ENCODE peak calls at places on chromosome 19, in six cellular contexts. A is H9, T is IMR-90, L is mesenchymal stem cell, U is H1, M is trophoblast cell. Z is an unnamed sample.
A peak's percentile ranks its signal among the peaks of the same experiment; 100 is the strongest.

GRCh38 chr19:22602631-22603272 is 31.4 kb upstream of the ZNF492 start:
- DNase-seq in A (no peak), T (no peak), L (no peak), U (no peak), M (no peak), Z (no peak)

GRCh38 chr19:5251096-5252065 is 89.2 kb downstream of the PTPRS start:
- DNase-seq in A (peak; percentile 49), T (no peak), L (no peak), U (no peak), M (no peak), Z (no peak)

GRCh38 chr19:7258840-7259395 is 35.3 kb downstream of the INSR start:
- DNase-seq in A (no peak), T (no peak), L (no peak), U (no peak), M (no peak), Z (no peak)

GRCh38 chr19:11204943-11205349 is 7.6 kb upstream of the KANK2 start:
- DNase-seq in A (no peak), T (no peak), L (no peak), U (no peak), M (no peak), Z (no peak)

GRCh38 chr19:42316223-42317211 is 3.4 kb downstream of the TMEM145 start:
- DNase-seq in A (no peak), T (peak; percentile 21), L (no peak), U (no peak), M (no peak), Z (no peak)

GRCh38 chr19:45331411-45331810 is 8.7 kb upstream of the CKM start:
- DNase-seq in A (peak; percentile 55), T (no peak), L (no peak), U (no peak), M (no peak), Z (no peak)

GRCh38 chr19:11324079-11324661 is 15.3 kb downstream of the RAB3D start:
- DNase-seq in A (no peak), T (peak; percentile 94), L (peak; percentile 97), U (no peak), M (peak; percentile 82), Z (no peak)

GRCh38 chr19:3263866-3264265 is 39.4 kb downstream of the CELF5 start:
- DNase-seq in A (no peak), T (no peak), L (no peak), U (no peak), M (no peak), Z (no peak)

GRCh38 chr19:8306235-8307054 is 1.7 kb downstream of the CD320 start:
- DNase-seq in A (no peak), T (no peak), L (no peak), U (no peak), M (no peak), Z (no peak)

GRCh38 chr19:30428281-30428680 is 56.1 kb downstream of the ZNF536 start:
- DNase-seq in A (no peak), T (no peak), L (no peak), U (no peak), M (no peak), Z (no peak)

GRCh38 chr19:43781630-43782310 is 997 bp upstream of the KCNN4 start:
- DNase-seq in A (no peak), T (no peak), L (no peak), U (no peak), M (no peak), Z (no peak)

GRCh38 chr19:33865306-33865705 is 68.6 kb downstream of the KCTD15 start:
- DNase-seq in A (no peak), T (no peak), L (no peak), U (no peak), M (no peak), Z (no peak)

GRCh38 chr19:29622191-29623070 is 16.3 kb downstream of the POP4 start:
- DNase-seq in A (peak; percentile 62), T (no peak), L (peak; percentile 51), U (no peak), M (peak; percentile 71), Z (no peak)

GRCh38 chr19:30686252-30686762 is 314.1 kb downstream of the ZNF536 start:
- DNase-seq in A (no peak), T (no peak), L (no peak), U (no peak), M (no peak), Z (no peak)

GRCh38 chr19:37218592-37218935 is 550 bp downstream of the ZNF383 start:
- DNase-seq in A (no peak), T (peak; percentile 39), L (peak; percentile 82), U (no peak), M (peak; percentile 44), Z (no peak)

GRCh38 chr19:14519860-14520407 is 1.7 kb upstream of the DNAJB1 start:
- DNase-seq in A (no peak), T (peak; percentile 88), L (peak; percentile 79), U (no peak), M (peak; percentile 84), Z (no peak)

GRCh38 chr19:4310247-4311121 is 6.1 kb downstream of the FSD1 start:
- DNase-seq in A (peak; percentile 71), T (no peak), L (no peak), U (peak; percentile 25), M (peak; percentile 51), Z (no peak)

GRCh38 chr19:6536138-6536671 is 5.4 kb downstream of the TNFSF9 start:
- DNase-seq in A (peak; percentile 84), T (no peak), L (peak; percentile 29), U (no peak), M (peak; percentile 25), Z (no peak)

GRCh38 chr19:22945560-22945959 is 57.4 kb downstream of the ZNF728 start:
- DNase-seq in A (no peak), T (peak; percentile 16), L (peak; percentile 11), U (no peak), M (no peak), Z (peak; percentile 5)

GRCh38 chr19:5934779-5935472 is 20.9 kb downstream of the CAPS start:
- DNase-seq in A (no peak), T (peak; percentile 90), L (peak; percentile 64), U (no peak), M (no peak), Z (no peak)

GRCh38 chr19:30314056-30314804 is 58.0 kb upstream of the ZNF536 start:
- DNase-seq in A (no peak), T (no peak), L (no peak), U (no peak), M (no peak), Z (no peak)

GRCh38 chr19:14004619-14005380 is 1.3 kb downstream of the RFX1 start:
- DNase-seq in A (no peak), T (no peak), L (no peak), U (no peak), M (peak; percentile 62), Z (no peak)

GRCh38 chr19:30490760-30491159 is 118.6 kb downstream of the ZNF536 start:
- DNase-seq in A (no peak), T (no peak), L (no peak), U (no peak), M (no peak), Z (no peak)

GRCh38 chr19:27758626-27759505 is 1454.1 kb downstream of the UQCRFS1 start:
- DNase-seq in A (no peak), T (no peak), L (no peak), U (no peak), M (no peak), Z (no peak)

GRCh38 chr19:21611659-21612402 is 106.4 kb downstream of the ZNF429 start:
- DNase-seq in A (no peak), T (no peak), L (no peak), U (no peak), M (no peak), Z (no peak)

GRCh38 chr19:19591133-19591825 is 27.2 kb downstream of the PBX4 start:
- DNase-seq in A (peak; percentile 50), T (peak; percentile 99), L (peak; percentile 99), U (peak; percentile 39), M (peak; percentile 72), Z (no peak)

GRCh38 chr19:18756896-18757295 is 34.2 kb downstream of the COMP start:
- DNase-seq in A (no peak), T (no peak), L (no peak), U (no peak), M (peak; percentile 92), Z (no peak)

GRCh38 chr19:46022061-46022430 is 807 bp downstream of the PGLYRP1 start:
- DNase-seq in A (no peak), T (no peak), L (no peak), U (no peak), M (no peak), Z (no peak)

GRCh38 chr19:57599377-57599760 is 316 bp upstream of the ZNF530 start:
- DNase-seq in A (no peak), T (no peak), L (no peak), U (no peak), M (no peak), Z (no peak)
- H3K14ac ChIP-seq in A (no peak overlapping the region), T (no peak overlapping the region), L (no peak overlapping the region), U (no peak overlapping the region), M (no peak overlapping the region), Z (no peak overlapping the region)

GRCh38 chr19:53553865-53554791 is 16.2 kb downstream of the ZNF331 start:
- DNase-seq in A (no peak), T (peak; percentile 93), L (no peak), U (no peak), M (peak; percentile 66), Z (no peak)

GRCh38 chr19:53558404-53558803 is 20.5 kb downstream of the ZNF331 start:
- DNase-seq in A (no peak), T (no peak), L (no peak), U (no peak), M (no peak), Z (no peak)

GRCh38 chr19:53554804-53555203 is 16.9 kb downstream of the ZNF331 start:
- DNase-seq in A (no peak), T (no peak), L (no peak), U (no peak), M (no peak), Z (no peak)

GRCh38 chr19:53553159-53553558 is 15.2 kb downstream of the ZNF331 start:
- DNase-seq in A (no peak), T (peak; percentile 28), L (no peak), U (no peak), M (no peak), Z (no peak)

GRCh38 chr19:53555352-53555751 is 17.4 kb downstream of the ZNF331 start:
- DNase-seq in A (no peak), T (no peak), L (no peak), U (no peak), M (no peak), Z (no peak)
- H3K9ac ChIP-seq in A (no peak overlapping the region), T (no peak overlapping the region), L (peak overlapping the region; percentile 92), U (no peak overlapping the region), M (no peak overlapping the region), Z (peak overlapping the region; percentile 12)

DNA sequence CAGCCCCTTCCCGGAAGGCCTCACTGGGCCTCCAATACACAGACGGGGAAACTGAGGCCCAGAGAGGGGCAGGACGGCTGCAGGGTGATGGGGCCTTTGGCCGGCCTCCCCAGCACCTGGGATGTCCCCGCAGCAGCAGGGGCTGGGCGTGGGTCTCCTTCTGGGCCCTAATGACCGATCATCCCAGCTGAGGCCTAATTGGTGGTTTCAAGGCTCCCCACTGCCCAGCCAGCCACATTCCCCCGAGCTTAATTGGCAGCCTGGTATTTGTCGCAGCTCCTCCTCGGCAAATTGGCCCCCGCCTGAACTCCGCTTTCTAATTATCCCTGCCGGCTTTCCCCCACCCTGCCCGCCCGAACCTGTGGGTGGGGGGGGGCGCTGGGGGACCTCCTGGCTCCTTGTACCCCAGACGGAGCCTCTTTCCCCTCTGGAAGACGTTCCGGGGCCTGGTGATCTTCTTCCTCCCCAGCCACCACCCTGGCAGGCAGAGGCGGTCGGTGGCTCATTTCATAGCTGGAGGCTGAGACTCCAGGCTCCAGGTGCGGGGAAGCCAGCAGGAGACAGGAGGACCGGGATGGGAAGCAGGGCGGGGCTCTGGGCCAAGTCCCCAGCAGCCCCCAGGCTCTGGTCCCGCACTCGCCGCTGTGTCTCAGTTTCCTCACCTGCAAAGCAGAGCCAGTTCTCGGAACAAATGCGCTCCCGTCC is 27.2 kb upstream of the WDR18 start:
- DNase-seq in A (peak; percentile 67), T (peak; percentile 36), L (peak; percentile 78), U (no peak), M (peak; percentile 90), Z (peak; percentile 94)
- H2BK120ac ChIP-seq in A (no peak overlapping the region), T (peak overlapping the region; percentile 86), L (peak overlapping the region; percentile 100), U (peak overlapping the region; percentile 0), M (peak overlapping the region; percentile 93), Z (no peak overlapping the region)

GRCh38 chr19:38424272-38424671 is 1.7 kb downstream of the RASGRP4 start:
- DNase-seq in A (no peak), T (no peak), L (no peak), U (no peak), M (no peak), Z (no peak)
- H3K14ac ChIP-seq in A (no peak overlapping the region), T (no peak overlapping the region), L (no peak overlapping the region), U (no peak overlapping the region), M (no peak overlapping the region), Z (no peak overlapping the region)